ENCODE peak calls at places on chromosome 22, in six cellular contexts. P is IMR-90, C is trophoblast cell, G is mesenchymal stem cell, A is H1, Z is neuronal stem cell. E is an unnamed sample.

GRCh38 chr22:23233746-23234408 is 53.6 kb downstream of the BCR start:
- DNase-seq in P (peak; percentile 92), C (no peak), G (peak; percentile 34), A (no peak), Z (no peak), E (no peak)

GRCh38 chr22:43951966-43952365 is 3.3 kb upstream of the SAMM50 start:
- DNase-seq in P (no peak), C (no peak), G (no peak), A (no peak), Z (no peak), E (peak; percentile 51)

GRCh38 chr22:44399196-44399837 is 86.6 kb upstream of the SHISAL1 start:
- DNase-seq in P (no peak), C (no peak), G (no peak), A (no peak), Z (no peak), E (peak; percentile 15)

GRCh38 chr22:29106839-29107238 is 34.0 kb downstream of the KREMEN1 start:
- DNase-seq in P (no peak), C (no peak), G (no peak), A (no peak), Z (no peak), E (no peak)

GRCh38 chr22:44133901-44134511 is 46.7 kb upstream of the PARVG start:
- DNase-seq in P (no peak), C (no peak), G (peak; percentile 75), A (no peak), Z (no peak), E (no peak)

GRCh38 chr22:43853328-43853931 is 8.9 kb downstream of the SULT4A1 start:
- DNase-seq in P (no peak), C (no peak), G (no peak), A (no peak), Z (no peak), E (peak; percentile 47)

GRCh38 chr22:49580024-49580423 is 247.6 kb downstream of the BRD1 start:
- DNase-seq in P (no peak), C (no peak), G (no peak), A (no peak), Z (no peak), E (no peak)

GRCh38 chr22:49271369-49271727 is 556.3 kb downstream of the BRD1 start:
- DNase-seq in P (no peak), C (no peak), G (no peak), A (no peak), Z (no peak), E (no peak)

GRCh38 chr22:47593911-47594311 is 831.5 kb downstream of the TBC1D22A start:
- DNase-seq in P (no peak), C (no peak), G (no peak), A (no peak), Z (no peak), E (no peak)

GRCh38 chr22:21760640-21761039 is 25.0 kb upstream of the YPEL1 start:
- DNase-seq in P (peak; percentile 98), C (no peak), G (peak; percentile 63), A (no peak), Z (no peak), E (no peak)

GRCh38 chr22:50473088-50473487 is 1.7 kb downstream of the SBF1 start:
- DNase-seq in P (no peak), C (no peak), G (no peak), A (no peak), Z (no peak), E (no peak)

GRCh38 chr22:17213976-17214375 is 5.3 kb downstream of the ADA2 start:
- DNase-seq in P (peak; percentile 3), C (no peak), G (no peak), A (no peak), Z (no peak), E (peak; percentile 62)

GRCh38 chr22:24043957-24044356 is 32.9 kb downstream of the CABIN1 start:
- DNase-seq in P (no peak), C (no peak), G (no peak), A (no peak), Z (no peak), E (no peak)

GRCh38 chr22:50302041-50302541 is 5.4 kb downstream of the PLXNB2 start:
- DNase-seq in P (peak; percentile 17), C (no peak), G (peak; percentile 56), A (no peak), Z (no peak), E (no peak)

GRCh38 chr22:30262917-30263741 is 3.5 kb downstream of the OSM start:
- DNase-seq in P (peak; percentile 61), C (peak; percentile 48), G (peak; percentile 65), A (peak; percentile 66), Z (peak; percentile 80), E (peak; percentile 86)

GRCh38 chr22:22460635-22461034 is 47.9 kb downstream of the ZNF280B start:
- DNase-seq in P (no peak), C (no peak), G (no peak), A (no peak), Z (no peak), E (no peak)

DNA sequence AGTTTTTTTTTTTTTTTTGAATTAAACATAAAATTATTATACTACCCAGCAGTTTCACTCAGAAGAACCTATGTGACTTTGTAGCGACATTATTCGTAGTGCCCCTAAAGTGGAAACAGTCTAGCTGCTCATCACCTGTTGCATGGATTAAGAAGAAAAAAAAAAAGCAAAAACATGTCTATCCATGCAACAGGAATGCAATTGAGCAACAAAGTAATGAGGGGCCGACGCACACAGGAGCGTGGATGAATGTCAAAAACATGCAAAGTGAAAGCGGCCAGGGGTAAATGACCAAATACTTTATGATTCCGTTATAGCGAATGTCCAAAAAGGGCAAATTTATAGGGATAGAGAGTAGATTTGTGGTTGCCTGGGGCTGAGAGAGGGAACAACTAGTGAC is 16.3 kb downstream of the MYO18B start:
- DNase-seq in P (no peak), C (peak; percentile 52), G (no peak), A (no peak), Z (no peak), E (no peak)
- H3K4me1 ChIP-seq in P (no peaks in the 10 kb centered on the region), C (no peaks in the 10 kb centered on the region), G (peaks cover 10% of the 10 kb centered on the region), A (no peaks in the 10 kb centered on the region), Z (no peaks in the 10 kb centered on the region), E (no peaks in the 10 kb centered on the region)

GRCh38 chr22:46393791-46394333 is 58.3 kb downstream of the TRMU start:
- DNase-seq in P (no peak), C (no peak), G (no peak), A (no peak), Z (no peak), E (no peak)

GRCh38 chr22:46390652-46391301 is 55.3 kb downstream of the TRMU start:
- DNase-seq in P (peak; percentile 65), C (peak; percentile 58), G (no peak), A (no peak), Z (no peak), E (no peak)

GRCh38 chr22:46391486-46392136 is 56.1 kb downstream of the TRMU start:
- DNase-seq in P (no peak), C (peak; percentile 14), G (no peak), A (no peak), Z (no peak), E (no peak)

GRCh38 chr22:46390105-46390651 is 54.7 kb downstream of the TRMU start:
- DNase-seq in P (no peak), C (no peak), G (no peak), A (no peak), Z (no peak), E (no peak)

GRCh38 chr22:46392137-46392844 is 56.8 kb downstream of the TRMU start:
- DNase-seq in P (no peak), C (no peak), G (no peak), A (no peak), Z (no peak), E (no peak)
- H3K14ac ChIP-seq in P (no peak overlapping the region), C (no peak overlapping the region), G (no peak overlapping the region), A (no peak overlapping the region), Z (no peak overlapping the region), E (no peak overlapping the region)

DNA sequence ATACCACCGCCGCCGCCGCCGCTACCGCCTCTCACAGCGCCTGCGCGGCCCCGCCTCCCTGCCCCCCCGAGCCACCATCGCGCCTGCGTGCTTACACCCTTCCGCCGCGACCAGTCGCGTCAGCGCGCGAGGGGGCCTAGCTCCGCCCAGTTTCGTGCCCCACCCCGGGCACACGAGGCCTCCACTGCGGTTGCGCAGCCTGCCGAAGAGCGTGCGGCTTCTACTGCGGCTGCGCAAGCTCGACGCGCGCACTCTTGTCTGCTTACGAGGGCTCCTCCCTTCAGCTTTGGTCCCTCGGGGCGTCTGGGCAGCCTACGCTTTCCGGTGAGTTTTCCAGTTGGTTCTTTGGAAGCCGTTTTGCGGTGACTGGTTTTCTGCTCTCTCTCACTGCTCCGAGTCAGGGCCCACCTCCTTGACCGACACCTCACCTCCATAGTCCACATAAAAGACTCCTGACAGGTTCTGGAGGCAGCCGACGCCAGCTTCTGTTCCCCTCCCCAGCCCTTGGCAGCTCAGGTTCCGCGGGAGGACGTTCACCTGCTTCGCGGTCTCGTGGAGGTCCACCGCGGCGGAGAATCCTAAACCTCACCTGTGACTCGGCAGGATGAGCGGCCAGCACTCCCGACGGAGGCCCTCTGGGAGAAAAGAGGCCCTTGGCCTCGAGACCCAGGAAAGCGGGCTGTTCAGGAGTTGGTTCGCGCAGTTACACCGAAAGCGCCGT is at the start of gene PITPNB:
- DNase-seq in P (peak; percentile 97), C (peak; percentile 99), G (peak; percentile 97), A (peak; percentile 98), Z (peak; percentile 98), E (peak; percentile 98)
- H3K4me1 ChIP-seq in P (peaks cover 5% of the 10 kb centered on the region), C (peaks cover 2% of the 10 kb centered on the region), G (peaks cover 1% of the 10 kb centered on the region), A (peaks cover 3% of the 10 kb centered on the region), Z (peaks cover 4% of the 10 kb centered on the region), E (peaks cover 3% of the 10 kb centered on the region)

GRCh38 chr22:41818596-41818995 is 14.3 kb upstream of the SREBF2 start:
- DNase-seq in P (no peak), C (no peak), G (no peak), A (no peak), Z (no peak), E (no peak)

GRCh38 chr22:41818011-41818410 is 14.9 kb upstream of the SREBF2 start:
- DNase-seq in P (no peak), C (peak; percentile 84), G (no peak), A (no peak), Z (no peak), E (no peak)

GRCh38 chr22:41822289-41823057 is 10.4 kb upstream of the SREBF2 start:
- DNase-seq in P (peak; percentile 82), C (no peak), G (peak; percentile 83), A (no peak), Z (no peak), E (no peak)

GRCh38 chr22:41820447-41820846 is 12.5 kb upstream of the SREBF2 start:
- DNase-seq in P (no peak), C (no peak), G (no peak), A (no peak), Z (no peak), E (no peak)

DNA sequence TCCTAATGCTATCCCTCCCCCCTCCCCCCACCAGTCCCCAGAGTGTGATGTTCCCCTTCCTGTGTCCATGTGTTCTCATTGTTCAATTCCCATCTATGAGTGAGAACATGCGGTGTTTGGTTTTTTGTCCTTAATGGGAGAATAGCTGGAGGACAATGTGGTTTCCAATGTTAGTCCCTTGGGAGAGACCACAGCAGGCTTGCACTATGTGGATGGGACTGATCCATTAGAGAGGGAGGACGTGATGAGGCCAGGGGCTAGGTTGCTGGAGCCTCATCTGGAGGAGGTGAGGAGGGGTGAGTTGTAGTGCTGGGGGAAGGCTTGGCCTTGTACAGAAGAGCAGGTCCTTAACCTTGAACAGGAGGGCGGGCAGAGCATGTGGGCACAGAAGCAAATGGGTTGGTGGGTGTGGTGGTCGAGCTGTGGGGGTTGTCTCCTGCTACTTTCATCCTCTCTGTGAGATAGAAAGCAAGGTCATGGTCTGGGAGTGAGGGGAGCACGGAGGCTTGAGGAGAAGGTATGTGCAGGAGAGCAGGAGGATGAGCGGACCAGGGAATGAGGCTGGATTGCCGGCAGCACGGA is 11.4 kb upstream of the SREBF2 start:
- DNase-seq in P (no peak), C (no peak), G (no peak), A (no peak), Z (no peak), E (no peak)
- H3K14ac ChIP-seq in P (no peak overlapping the region), C (no peak overlapping the region), G (peak overlapping the region; percentile 66), A (no peak overlapping the region), Z (no peak overlapping the region), E (no peak overlapping the region)